ENCODE peak calls at places on chromosome 17, in nine cellular contexts. One of them, this sample, is unnamed.
A peak's percentile ranks its signal among the peaks of the same experiment; 100 is the strongest.

GRCh38 chr17:50176559-50177471 is 11.0 kb downstream of the SGCA start:
- DNase-seq in GM04503: no peak
- DNase-seq in germinal center: no peak
- DNase-seq in progenitor cell of endocrine pancreas: no peak
- DNase-seq in stromal cell of bone marrow: no peak
- DNase-seq in HFF-Myc: no peak
- DNase-seq in Panc1: no peak
- DNase-seq in HT1080: no peak
- DNase-seq in activated CD4-positive, alpha-beta T cell treated with anti-CD3 and anti-CD28 coated beads, Interleukin-2, amount 50 U/mL, for 4 hours: no peak
- DNase-seq in this sample: no peak

GRCh38 chr17:385195-385835 is 32.7 kb upstream of the RPH3AL start:
- DNase-seq in GM04503: no peak
- DNase-seq in germinal center: peak; percentile 21
- DNase-seq in progenitor cell of endocrine pancreas: peak; percentile 29
- DNase-seq in stromal cell of bone marrow: no peak
- DNase-seq in HFF-Myc: no peak
- DNase-seq in Panc1: no peak
- DNase-seq in HT1080: no peak
- DNase-seq in activated CD4-positive, alpha-beta T cell treated with anti-CD3 and anti-CD28 coated beads, Interleukin-2, amount 50 U/mL, for 4 hours: no peak
- DNase-seq in this sample: peak; percentile 53

GRCh38 chr17:15649861-15650391 is 30.4 kb upstream of the FBXW10B start:
- DNase-seq in GM04503: no peak
- DNase-seq in germinal center: no peak
- DNase-seq in progenitor cell of endocrine pancreas: no peak
- DNase-seq in stromal cell of bone marrow: peak; percentile 26
- DNase-seq in HFF-Myc: no peak
- DNase-seq in Panc1: peak; percentile 77
- DNase-seq in HT1080: peak; percentile 63
- DNase-seq in activated CD4-positive, alpha-beta T cell treated with anti-CD3 and anti-CD28 coated beads, Interleukin-2, amount 50 U/mL, for 4 hours: no peak
- DNase-seq in this sample: peak; percentile 52

GRCh38 chr17:31680126-31680525 is 178.9 kb downstream of the COPRS start:
- DNase-seq in GM04503: no peak
- DNase-seq in germinal center: no peak
- DNase-seq in progenitor cell of endocrine pancreas: no peak
- DNase-seq in stromal cell of bone marrow: no peak
- DNase-seq in HFF-Myc: no peak
- DNase-seq in Panc1: no peak
- DNase-seq in HT1080: no peak
- DNase-seq in activated CD4-positive, alpha-beta T cell treated with anti-CD3 and anti-CD28 coated beads, Interleukin-2, amount 50 U/mL, for 4 hours: no peak
- DNase-seq in this sample: no peak

GRCh38 chr17:2253362-2253761 is 50.2 kb downstream of the SMG6 start:
- DNase-seq in GM04503: no peak
- DNase-seq in germinal center: no peak
- DNase-seq in progenitor cell of endocrine pancreas: no peak
- DNase-seq in stromal cell of bone marrow: no peak
- DNase-seq in HFF-Myc: no peak
- DNase-seq in Panc1: no peak
- DNase-seq in HT1080: no peak
- DNase-seq in activated CD4-positive, alpha-beta T cell treated with anti-CD3 and anti-CD28 coated beads, Interleukin-2, amount 50 U/mL, for 4 hours: no peak
- DNase-seq in this sample: no peak

GRCh38 chr17:34254146-34254545 is 939 bp upstream of the CCL2 start:
- DNase-seq in GM04503: peak; percentile 83
- DNase-seq in germinal center: no peak
- DNase-seq in progenitor cell of endocrine pancreas: no peak
- DNase-seq in stromal cell of bone marrow: peak; percentile 93
- DNase-seq in HFF-Myc: no peak
- DNase-seq in Panc1: no peak
- DNase-seq in HT1080: no peak
- DNase-seq in activated CD4-positive, alpha-beta T cell treated with anti-CD3 and anti-CD28 coated beads, Interleukin-2, amount 50 U/mL, for 4 hours: no peak
- DNase-seq in this sample: peak; percentile 31

GRCh38 chr17:73064084-73064938 is 28.2 kb downstream of the SLC39A11 start:
- DNase-seq in GM04503: no peak
- DNase-seq in germinal center: no peak
- DNase-seq in progenitor cell of endocrine pancreas: no peak
- DNase-seq in stromal cell of bone marrow: no peak
- DNase-seq in HFF-Myc: no peak
- DNase-seq in Panc1: no peak
- DNase-seq in HT1080: no peak
- DNase-seq in activated CD4-positive, alpha-beta T cell treated with anti-CD3 and anti-CD28 coated beads, Interleukin-2, amount 50 U/mL, for 4 hours: no peak
- DNase-seq in this sample: no peak

GRCh38 chr17:72143245-72143644 is 22.4 kb downstream of the SOX9 start:
- DNase-seq in GM04503: no peak
- DNase-seq in germinal center: no peak
- DNase-seq in progenitor cell of endocrine pancreas: no peak
- DNase-seq in stromal cell of bone marrow: no peak
- DNase-seq in HFF-Myc: no peak
- DNase-seq in Panc1: no peak
- DNase-seq in HT1080: no peak
- DNase-seq in activated CD4-positive, alpha-beta T cell treated with anti-CD3 and anti-CD28 coated beads, Interleukin-2, amount 50 U/mL, for 4 hours: no peak
- DNase-seq in this sample: no peak

GRCh38 chr17:17792143-17792550 is 44.6 kb downstream of the SREBF1 start:
- DNase-seq in GM04503: no peak
- DNase-seq in germinal center: no peak
- DNase-seq in progenitor cell of endocrine pancreas: no peak
- DNase-seq in stromal cell of bone marrow: no peak
- DNase-seq in HFF-Myc: no peak
- DNase-seq in Panc1: no peak
- DNase-seq in HT1080: no peak
- DNase-seq in activated CD4-positive, alpha-beta T cell treated with anti-CD3 and anti-CD28 coated beads, Interleukin-2, amount 50 U/mL, for 4 hours: no peak
- DNase-seq in this sample: no peak

GRCh38 chr17:45319239-45319703 is 2.5 kb upstream of the MAP3K14 start:
- DNase-seq in GM04503: no peak
- DNase-seq in germinal center: no peak
- DNase-seq in progenitor cell of endocrine pancreas: no peak
- DNase-seq in stromal cell of bone marrow: no peak
- DNase-seq in HFF-Myc: no peak
- DNase-seq in Panc1: peak; percentile 57
- DNase-seq in HT1080: peak; percentile 89
- DNase-seq in activated CD4-positive, alpha-beta T cell treated with anti-CD3 and anti-CD28 coated beads, Interleukin-2, amount 50 U/mL, for 4 hours: no peak
- DNase-seq in this sample: peak; percentile 85

GRCh38 chr17:81635973-81636504 is 873 bp downstream of the NPLOC4 start:
- DNase-seq in GM04503: no peak
- DNase-seq in germinal center: no peak
- DNase-seq in progenitor cell of endocrine pancreas: no peak
- DNase-seq in stromal cell of bone marrow: peak; percentile 28
- DNase-seq in HFF-Myc: no peak
- DNase-seq in Panc1: no peak
- DNase-seq in HT1080: no peak
- DNase-seq in activated CD4-positive, alpha-beta T cell treated with anti-CD3 and anti-CD28 coated beads, Interleukin-2, amount 50 U/mL, for 4 hours: no peak
- DNase-seq in this sample: no peak

GRCh38 chr17:15076991-15077663 is 188.0 kb downstream of the PMP22 start:
- DNase-seq in GM04503: no peak
- DNase-seq in germinal center: no peak
- DNase-seq in progenitor cell of endocrine pancreas: no peak
- DNase-seq in stromal cell of bone marrow: no peak
- DNase-seq in HFF-Myc: no peak
- DNase-seq in Panc1: no peak
- DNase-seq in HT1080: no peak
- DNase-seq in activated CD4-positive, alpha-beta T cell treated with anti-CD3 and anti-CD28 coated beads, Interleukin-2, amount 50 U/mL, for 4 hours: no peak
- DNase-seq in this sample: no peak

This sample was measured in A549.